ENCODE peak calls at places on chromosomes 11 and 22, in four cellular contexts. One of them, this sample, is unnamed.

GRCh38 chr11:6443269-6444003 is 2.6 kb upstream of the HPX start:
- DNase-seq in hypothalamus: peak
- DNase-seq in stimulated activated effector memory CD8-positive, alpha-beta T cell treated with anti-CD3 and anti-CD28 coated beads, Interleukin-12 subunit alpha, Interleukin-12 subunit beta, amount 100 ng/mL, for 72 hours: peak
- DNase-seq in left ventricle myocardium superior: peak
- DNase-seq in this sample: no peak

GRCh38 chr11:106496677-106497076 is 419.2 kb downstream of the AASDHPPT start:
- DNase-seq in stimulated activated effector memory CD8-positive, alpha-beta T cell treated with anti-CD3 and anti-CD28 coated beads, Interleukin-12 subunit alpha, Interleukin-12 subunit beta, amount 100 ng/mL, for 72 hours: no peak
- DNase-seq in left ventricle myocardium superior: no peak
- DNase-seq in hypothalamus: no peak
- DNase-seq in this sample: no peak

GRCh38 chr22:36379593-36380361 is 8.0 kb downstream of the MYH9 start:
- DNase-seq in stimulated activated effector memory CD8-positive, alpha-beta T cell treated with anti-CD3 and anti-CD28 coated beads, Interleukin-12 subunit alpha, Interleukin-12 subunit beta, amount 100 ng/mL, for 72 hours: no peak
- DNase-seq in hypothalamus: no peak
- DNase-seq in left ventricle myocardium superior: no peak
- DNase-seq in this sample: no peak

GRCh38 chr11:45485070-45485716 is 180.2 kb downstream of the CHST1 start:
- DNase-seq in hypothalamus: no peak
- DNase-seq in stimulated activated effector memory CD8-positive, alpha-beta T cell treated with anti-CD3 and anti-CD28 coated beads, Interleukin-12 subunit alpha, Interleukin-12 subunit beta, amount 100 ng/mL, for 72 hours: no peak
- DNase-seq in left ventricle myocardium superior: no peak
- DNase-seq in this sample: no peak

GRCh38 chr11:95925011-95925410 is 1.1 kb upstream of the MTMR2 start:
- DNase-seq in stimulated activated effector memory CD8-positive, alpha-beta T cell treated with anti-CD3 and anti-CD28 coated beads, Interleukin-12 subunit alpha, Interleukin-12 subunit beta, amount 100 ng/mL, for 72 hours: no peak
- DNase-seq in hypothalamus: no peak
- DNase-seq in left ventricle myocardium superior: no peak
- DNase-seq in this sample: no peak

GRCh38 chr11:130652671-130653335 is 204.4 kb downstream of the ADAMTS15 start:
- DNase-seq in left ventricle myocardium superior: peak
- DNase-seq in hypothalamus: no peak
- DNase-seq in stimulated activated effector memory CD8-positive, alpha-beta T cell treated with anti-CD3 and anti-CD28 coated beads, Interleukin-12 subunit alpha, Interleukin-12 subunit beta, amount 100 ng/mL, for 72 hours: no peak
- DNase-seq in this sample: no peak

GRCh38 chr11:113181094-113181493 is 133.3 kb upstream of the TTC12 start:
- DNase-seq in hypothalamus: no peak
- DNase-seq in stimulated activated effector memory CD8-positive, alpha-beta T cell treated with anti-CD3 and anti-CD28 coated beads, Interleukin-12 subunit alpha, Interleukin-12 subunit beta, amount 100 ng/mL, for 72 hours: no peak
- DNase-seq in left ventricle myocardium superior: no peak
- DNase-seq in this sample: no peak

GRCh38 chr11:14029971-14030531 is 67.5 kb downstream of the SPON1 start:
- DNase-seq in left ventricle myocardium superior: peak
- DNase-seq in stimulated activated effector memory CD8-positive, alpha-beta T cell treated with anti-CD3 and anti-CD28 coated beads, Interleukin-12 subunit alpha, Interleukin-12 subunit beta, amount 100 ng/mL, for 72 hours: no peak
- DNase-seq in hypothalamus: peak
- DNase-seq in this sample: peak

GRCh38 chr22:42595434-42595833 is 19.2 kb downstream of the POLDIP3 start:
- DNase-seq in hypothalamus: no peak
- DNase-seq in stimulated activated effector memory CD8-positive, alpha-beta T cell treated with anti-CD3 and anti-CD28 coated beads, Interleukin-12 subunit alpha, Interleukin-12 subunit beta, amount 100 ng/mL, for 72 hours: no peak
- DNase-seq in left ventricle myocardium superior: no peak
- DNase-seq in this sample: no peak

GRCh38 chr22:20186183-20186870 is 35.5 kb upstream of the CCDC188 start:
- DNase-seq in stimulated activated effector memory CD8-positive, alpha-beta T cell treated with anti-CD3 and anti-CD28 coated beads, Interleukin-12 subunit alpha, Interleukin-12 subunit beta, amount 100 ng/mL, for 72 hours: no peak
- DNase-seq in left ventricle myocardium superior: no peak
- DNase-seq in hypothalamus: no peak
- DNase-seq in this sample: no peak

GRCh38 chr11:69010361-69010891 is 2.6 kb downstream of the MRGPRF start:
- DNase-seq in stimulated activated effector memory CD8-positive, alpha-beta T cell treated with anti-CD3 and anti-CD28 coated beads, Interleukin-12 subunit alpha, Interleukin-12 subunit beta, amount 100 ng/mL, for 72 hours: no peak
- DNase-seq in left ventricle myocardium superior: no peak
- DNase-seq in hypothalamus: no peak
- DNase-seq in this sample: no peak

GRCh38 chr22:39396156-39396796 is 3.3 kb upstream of the TAB1 start:
- DNase-seq in hypothalamus: no peak
- DNase-seq in left ventricle myocardium superior: no peak
- DNase-seq in stimulated activated effector memory CD8-positive, alpha-beta T cell treated with anti-CD3 and anti-CD28 coated beads, Interleukin-12 subunit alpha, Interleukin-12 subunit beta, amount 100 ng/mL, for 72 hours: no peak
- DNase-seq in this sample: no peak

This sample was measured in DMS153.